ENCODE peak calls at places on chromosome 13, in five cellular contexts. One of them, this sample, is unnamed. For H3K9me3, the result is how much of the 10 kb centered on the place peaks cover.

GRCh38 chr13:94345374-94346195 is 133.9 kb downstream of the DCT start:
- DNase-seq in upper lobe of left lung: no peak
- DNase-seq in thyroid gland: no peak
- DNase-seq in colonic mucosa: no peak
- DNase-seq in PC-3: peak
- DNase-seq in this sample: no peak

GRCh38 chr13:100610399-100611347 is 22.1 kb upstream of the GGACT start:
- DNase-seq in thyroid gland: peak
- DNase-seq in upper lobe of left lung: no peak
- DNase-seq in PC-3: no peak
- DNase-seq in colonic mucosa: no peak
- DNase-seq in this sample: no peak

GRCh38 chr13:32001392-32001768 is 30.2 kb upstream of the FRY start:
- DNase-seq in colonic mucosa: no peak
- DNase-seq in PC-3: peak
- DNase-seq in thyroid gland: peak
- DNase-seq in upper lobe of left lung: no peak
- DNase-seq in this sample: no peak

GRCh38 chr13:23715762-23716235 is 145.6 kb downstream of the TNFRSF19 start:
- DNase-seq in upper lobe of left lung: no peak
- DNase-seq in PC-3: peak
- DNase-seq in colonic mucosa: no peak
- DNase-seq in thyroid gland: peak
- DNase-seq in this sample: no peak

GRCh38 chr13:79098603-79099002 is 307.5 kb downstream of the RBM26 start:
- DNase-seq in thyroid gland: no peak
- DNase-seq in colonic mucosa: no peak
- DNase-seq in upper lobe of left lung: no peak
- DNase-seq in PC-3: no peak
- DNase-seq in this sample: no peak

GRCh38 chr13:48761256-48761655 is 107.5 kb downstream of the CYSLTR2 start:
- DNase-seq in PC-3: no peak
- DNase-seq in thyroid gland: no peak
- DNase-seq in colonic mucosa: no peak
- DNase-seq in upper lobe of left lung: no peak
- DNase-seq in this sample: no peak

GRCh38 chr13:108427355-108427754 is 157.8 kb downstream of the TNFSF13B start:
- DNase-seq in PC-3: peak
- DNase-seq in thyroid gland: no peak
- DNase-seq in colonic mucosa: no peak
- DNase-seq in upper lobe of left lung: no peak
- DNase-seq in this sample: no peak

GRCh38 chr13:114177245-114178010 is 1.6 kb upstream of the CFAP97D2 start:
- DNase-seq in thyroid gland: no peak
- DNase-seq in upper lobe of left lung: peak
- DNase-seq in PC-3: no peak
- DNase-seq in colonic mucosa: no peak
- DNase-seq in this sample: no peak

GRCh38 chr13:94660695-94661324 is 51.5 kb downstream of the SOX21 start:
- DNase-seq in thyroid gland: no peak
- DNase-seq in PC-3: peak
- DNase-seq in upper lobe of left lung: no peak
- DNase-seq in colonic mucosa: no peak
- DNase-seq in this sample: no peak

GRCh38 chr13:76759877-76760276 is 126.3 kb downstream of the KCTD12 start:
- DNase-seq in PC-3: no peak
- DNase-seq in colonic mucosa: no peak
- DNase-seq in thyroid gland: no peak
- DNase-seq in upper lobe of left lung: no peak
- DNase-seq in this sample: no peak

GRCh38 chr13:47330031-47330430 is 433.2 kb upstream of the HTR2A start:
- DNase-seq in colonic mucosa: no peak
- DNase-seq in PC-3: no peak
- DNase-seq in thyroid gland: no peak
- DNase-seq in upper lobe of left lung: no peak
- DNase-seq in this sample: no peak

GRCh38 chr13:103324641-103325040 is 258.4 kb upstream of the SLC10A2 start:
- DNase-seq in colonic mucosa: no peak
- DNase-seq in PC-3: no peak
- DNase-seq in upper lobe of left lung: no peak
- DNase-seq in thyroid gland: no peak
- DNase-seq in this sample: no peak

GRCh38 chr13:35347679-35348205 is 128.7 kb downstream of the MAB21L1 start:
- DNase-seq in PC-3: no peak
- DNase-seq in thyroid gland: no peak
- DNase-seq in colonic mucosa: no peak
- DNase-seq in upper lobe of left lung: no peak
- DNase-seq in this sample: no peak

GRCh38 chr13:94079876-94080275 is 399.6 kb downstream of the DCT start:
- DNase-seq in colonic mucosa: no peak
- DNase-seq in PC-3: no peak
- DNase-seq in thyroid gland: no peak
- DNase-seq in upper lobe of left lung: no peak
- DNase-seq in this sample: no peak

GRCh38 chr13:46181799-46182490 is at the start of gene LCP1:
- DNase-seq in upper lobe of left lung: no peak
- DNase-seq in colonic mucosa: peak
- DNase-seq in thyroid gland: no peak
- DNase-seq in PC-3: peak
- DNase-seq in this sample: peak

GRCh38 chr13:32639502-32640105 is 53.4 kb downstream of the PDS5B start:
- DNase-seq in upper lobe of left lung: no peak
- DNase-seq in thyroid gland: peak
- DNase-seq in PC-3: peak
- DNase-seq in colonic mucosa: peak
- DNase-seq in this sample: peak

GRCh38 chr13:84606616-84607015 is 724.3 kb upstream of the SLITRK1 start:
- DNase-seq in colonic mucosa: no peak
- DNase-seq in thyroid gland: no peak
- DNase-seq in PC-3: no peak
- DNase-seq in upper lobe of left lung: no peak
- DNase-seq in this sample: no peak

GRCh38 chr13:35700661-35701060 is 224.2 kb upstream of the MAB21L1 start:
- DNase-seq in colonic mucosa: no peak
- DNase-seq in thyroid gland: no peak
- DNase-seq in PC-3: no peak
- DNase-seq in upper lobe of left lung: no peak
- DNase-seq in this sample: no peak

GRCh38 chr13:75986818-75987217 is 350.7 kb downstream of the LMO7 start:
- DNase-seq in upper lobe of left lung: no peak
- DNase-seq in thyroid gland: no peak
- DNase-seq in colonic mucosa: no peak
- DNase-seq in PC-3: no peak
- DNase-seq in this sample: no peak

GRCh38 chr13:101473458-101473857 is 21.0 kb downstream of the ITGBL1 start:
- DNase-seq in PC-3: peak
- DNase-seq in colonic mucosa: no peak
- DNase-seq in thyroid gland: peak
- DNase-seq in upper lobe of left lung: no peak
- DNase-seq in this sample: no peak

GRCh38 chr13:27797228-27797624 is 4.9 kb downstream of the GSX1 start:
- DNase-seq in PC-3: peak
- DNase-seq in upper lobe of left lung: peak
- DNase-seq in colonic mucosa: no peak
- DNase-seq in thyroid gland: no peak
- DNase-seq in this sample: no peak

GRCh38 chr13:27794921-27795717 is 2.8 kb downstream of the GSX1 start:
- DNase-seq in colonic mucosa: no peak
- DNase-seq in upper lobe of left lung: peak
- DNase-seq in thyroid gland: no peak
- DNase-seq in PC-3: no peak
- DNase-seq in this sample: no peak

GRCh38 chr13:27795718-27796019 is 3.4 kb downstream of the GSX1 start:
- DNase-seq in colonic mucosa: no peak
- DNase-seq in thyroid gland: no peak
- DNase-seq in PC-3: no peak
- DNase-seq in upper lobe of left lung: no peak
- DNase-seq in this sample: no peak

GRCh38 chr13:27794075-27794691 is 1.9 kb downstream of the GSX1 start:
- DNase-seq in upper lobe of left lung: peak
- DNase-seq in PC-3: no peak
- DNase-seq in thyroid gland: no peak
- DNase-seq in colonic mucosa: no peak
- DNase-seq in this sample: no peak

GRCh38 chr13:27796544-27797227 is 4.4 kb downstream of the GSX1 start:
- DNase-seq in thyroid gland: no peak
- DNase-seq in colonic mucosa: no peak
- DNase-seq in PC-3: no peak
- DNase-seq in upper lobe of left lung: no peak
- DNase-seq in this sample: no peak
- H3K9me3 ChIP-seq in thyroid gland: under half
- H3K9me3 ChIP-seq in colonic mucosa: under half
- H3K9me3 ChIP-seq in PC-3: under half
- H3K9me3 ChIP-seq in upper lobe of left lung: under half
- H3K9me3 ChIP-seq in this sample: under half

DNA sequence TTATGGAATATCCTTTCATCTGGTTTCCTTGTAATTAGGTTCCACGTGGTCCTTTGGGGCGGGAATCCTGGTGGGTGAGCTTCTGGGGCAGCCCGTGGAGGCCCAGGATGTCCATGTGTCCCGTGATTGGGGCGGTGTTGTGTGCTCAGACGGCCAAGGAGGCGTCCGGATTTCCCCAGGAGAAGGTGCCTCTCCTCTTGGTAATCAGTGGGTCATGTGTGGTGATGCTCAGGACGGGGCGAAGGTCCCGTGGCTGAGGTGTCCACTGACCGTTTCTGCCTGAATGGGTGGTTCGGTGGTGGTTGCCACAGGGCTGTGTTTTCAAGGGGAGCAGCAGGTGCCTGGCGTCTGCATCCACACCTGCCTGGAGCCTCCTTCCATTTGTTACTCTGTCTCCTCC is 52.2 kb upstream of the F7 start:
- DNase-seq in colonic mucosa: no peak
- DNase-seq in upper lobe of left lung: peak
- DNase-seq in thyroid gland: no peak
- DNase-seq in PC-3: no peak
- DNase-seq in this sample: no peak
- H3K9me3 ChIP-seq in colonic mucosa: under half
- H3K9me3 ChIP-seq in upper lobe of left lung: under half
- H3K9me3 ChIP-seq in thyroid gland: under half
- H3K9me3 ChIP-seq in PC-3: under half
- H3K9me3 ChIP-seq in this sample: under half

DNA sequence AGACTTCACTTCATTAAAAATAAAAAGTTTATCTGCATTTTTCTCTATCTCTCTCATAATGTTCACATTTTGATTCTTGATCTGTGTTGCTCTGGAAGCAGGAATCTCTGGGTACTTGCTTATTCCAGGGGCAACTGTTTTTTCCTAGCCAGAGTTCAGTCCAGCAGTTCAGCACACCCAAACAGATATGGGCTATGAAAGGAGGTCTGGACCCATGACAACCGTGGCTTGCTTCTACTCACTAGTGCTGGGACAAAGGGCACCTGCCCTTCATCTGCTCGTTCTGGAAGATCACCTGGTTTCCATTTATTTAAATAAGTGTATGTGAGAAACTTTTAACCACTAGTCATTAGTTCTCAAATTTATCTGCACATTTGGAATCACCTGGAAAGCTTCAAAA is 36.0 kb downstream of the POLR1D start:
- DNase-seq in thyroid gland: no peak
- DNase-seq in PC-3: no peak
- DNase-seq in colonic mucosa: no peak
- DNase-seq in upper lobe of left lung: no peak
- DNase-seq in this sample: no peak
- H3K9me3 ChIP-seq in thyroid gland: under half
- H3K9me3 ChIP-seq in PC-3: under half
- H3K9me3 ChIP-seq in colonic mucosa: under half
- H3K9me3 ChIP-seq in upper lobe of left lung: under half
- H3K9me3 ChIP-seq in this sample: under half

DNA sequence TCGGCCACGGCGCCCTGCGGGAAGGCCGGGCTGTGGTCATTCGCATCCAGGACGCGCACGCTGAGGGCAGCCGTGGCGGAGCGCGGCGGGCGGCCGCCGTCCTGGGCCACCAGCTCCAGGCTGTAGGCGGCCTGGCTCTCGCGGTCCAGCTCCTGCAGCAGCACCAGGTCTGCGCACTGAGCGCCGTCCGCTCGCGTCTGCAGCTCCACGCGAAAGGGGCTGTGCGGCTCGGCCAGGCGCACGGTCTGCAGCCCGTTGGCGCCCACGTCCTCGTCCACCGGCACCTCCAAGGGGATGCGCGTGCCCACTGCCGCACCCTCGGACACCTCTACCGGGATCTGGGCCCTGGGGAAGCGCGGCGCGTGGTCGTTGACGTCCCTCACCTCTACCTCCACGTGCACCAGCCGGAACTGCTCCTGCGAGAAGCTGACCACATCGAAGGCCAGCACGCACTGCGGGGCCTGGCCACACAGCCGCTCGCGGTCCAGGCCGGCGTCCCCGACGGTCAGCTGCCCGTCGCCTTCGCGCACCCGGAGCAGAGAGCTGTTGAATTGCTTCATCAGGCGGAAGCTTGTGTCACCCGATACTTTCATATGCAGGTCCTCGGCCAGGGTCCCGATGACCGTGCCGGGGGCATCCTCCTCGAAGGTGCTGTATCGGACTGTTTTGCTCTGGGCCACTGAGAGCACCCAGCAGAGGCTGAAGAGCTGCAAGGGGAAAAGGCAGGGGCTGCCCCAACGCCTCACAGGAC is 583 bp downstream of the PCDH8 start:
- DNase-seq in PC-3: no peak
- DNase-seq in upper lobe of left lung: peak
- DNase-seq in thyroid gland: no peak
- DNase-seq in colonic mucosa: no peak
- DNase-seq in this sample: no peak
- H3K9me3 ChIP-seq in PC-3: under half
- H3K9me3 ChIP-seq in upper lobe of left lung: under half
- H3K9me3 ChIP-seq in thyroid gland: under half
- H3K9me3 ChIP-seq in colonic mucosa: under half
- H3K9me3 ChIP-seq in this sample: under half

DNA sequence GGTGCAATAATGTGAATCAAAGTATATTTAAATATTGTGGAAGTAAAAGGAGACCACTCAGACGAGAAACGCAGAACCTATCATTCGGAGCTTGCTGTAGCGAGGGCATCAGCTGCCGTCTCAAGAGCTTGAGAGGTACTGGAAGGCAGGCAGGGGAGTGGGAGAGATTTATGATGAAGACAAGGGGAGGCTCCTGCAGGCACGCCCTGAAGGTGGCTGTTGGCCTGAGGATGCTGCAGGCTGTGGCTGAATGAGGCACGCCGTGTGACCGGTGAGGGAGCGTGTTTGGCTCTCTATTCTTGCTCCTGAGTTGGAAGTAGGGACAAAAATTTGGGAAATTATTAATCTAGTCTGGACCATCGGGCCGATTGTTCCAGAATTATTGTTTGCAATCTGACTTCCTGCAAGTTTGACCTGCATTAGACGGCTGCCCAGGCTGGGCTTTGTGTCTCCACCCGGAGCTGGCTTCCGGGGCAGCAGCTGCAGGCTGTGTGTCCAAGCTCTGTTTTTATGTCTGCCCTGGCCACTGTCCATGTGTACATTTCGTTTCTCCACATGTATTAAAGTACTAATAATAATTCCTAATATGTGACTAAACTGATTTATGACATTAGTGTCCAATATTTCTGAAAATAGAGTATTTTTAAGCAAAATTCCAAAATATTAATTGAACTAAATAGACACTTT is 91.1 kb upstream of the ANKRD10 start:
- DNase-seq in upper lobe of left lung: peak
- DNase-seq in PC-3: no peak
- DNase-seq in thyroid gland: peak
- DNase-seq in colonic mucosa: no peak
- DNase-seq in this sample: no peak
- H3K9me3 ChIP-seq in upper lobe of left lung: under half
- H3K9me3 ChIP-seq in PC-3: under half
- H3K9me3 ChIP-seq in thyroid gland: under half
- H3K9me3 ChIP-seq in colonic mucosa: under half
- H3K9me3 ChIP-seq in this sample: under half

GRCh38 chr13:110423689-110424302 is 116.7 kb downstream of the COL4A2 start:
- DNase-seq in colonic mucosa: no peak
- DNase-seq in PC-3: no peak
- DNase-seq in upper lobe of left lung: no peak
- DNase-seq in thyroid gland: no peak
- DNase-seq in this sample: no peak
- H3K9me3 ChIP-seq in colonic mucosa: under half
- H3K9me3 ChIP-seq in PC-3: under half
- H3K9me3 ChIP-seq in upper lobe of left lung: under half
- H3K9me3 ChIP-seq in thyroid gland: under half
- H3K9me3 ChIP-seq in this sample: under half

This sample was measured in T-helper 17 cell.